ENCODE peak calls at places on chromosomes 1 and 21, in nine cellular contexts. T is MCF 10A, Z is left ventricle myocardium superior, U is left ventricle myocardium inferior, I is GM10248, E is NCI-H1694, P is left lobe of liver, H is uterus, G is GF-D8. A is an unnamed sample.

GRCh38 chr1:246558041-246558440 is 8.0 kb downstream of the TFB2M start:
- DNase-seq in U (no peak), H (no peak), G (no peak), T (no peak), Z (no peak), E (no peak), P (peak; percentile 70), I (no peak), A (no peak)

GRCh38 chr1:84344286-84344685 is 42.8 kb downstream of the SAMD13 start:
- DNase-seq in U (no peak), T (no peak), G (no peak), Z (no peak), E (no peak), H (no peak), I (no peak), P (no peak), A (no peak)

GRCh38 chr1:182968151-182968741 is 15.3 kb upstream of the SHCBP1L start:
- DNase-seq in U (no peak), E (no peak), P (no peak), G (no peak), Z (no peak), I (no peak), T (peak; percentile 27), H (no peak), A (no peak)

GRCh38 chr1:67019600-67020136 is 34.3 kb downstream of the SLC35D1 start:
- DNase-seq in H (no peak), P (no peak), T (no peak), E (no peak), G (no peak), U (no peak), I (no peak), Z (no peak), A (no peak)

GRCh38 chr1:16324456-16324890 is 27.8 kb downstream of the FBXO42 start:
- DNase-seq in G (no peak), U (no peak), T (peak; percentile 84), Z (no peak), E (no peak), P (no peak), H (peak; percentile 28), I (no peak), A (no peak)

GRCh38 chr1:1051127-1051810 is 22.8 kb downstream of the RNF223 start:
- DNase-seq in G (no peak), P (no peak), T (no peak), U (no peak), I (no peak), E (peak; percentile 7), Z (no peak), H (no peak), A (no peak)

GRCh38 chr21:26743524-26743923 is 101.7 kb downstream of the ADAMTS1 start:
- DNase-seq in T (no peak), I (no peak), G (no peak), Z (no peak), P (no peak), U (no peak), H (no peak), E (no peak), A (no peak)

GRCh38 chr1:1605034-1605591 is 5.2 kb upstream of the FNDC10 start:
- DNase-seq in E (no peak), U (no peak), G (no peak), P (no peak), H (no peak), Z (peak; percentile 20), I (no peak), T (no peak), A (no peak)

GRCh38 chr1:23168462-23169218 is at the start of gene LUZP1:
- DNase-seq in U (peak; percentile 90), H (peak; percentile 92), Z (peak; percentile 94), I (peak; percentile 93), E (peak; percentile 61), G (peak; percentile 45), P (peak; percentile 91), T (peak; percentile 90), A (peak; percentile 86)

GRCh38 chr1:108847464-108847863 is 9.4 kb downstream of the AKNAD1 start:
- DNase-seq in T (no peak), Z (no peak), P (no peak), U (no peak), E (no peak), G (no peak), I (no peak), H (no peak), A (no peak)

GRCh38 chr1:29197590-29197924 is 15.9 kb upstream of the SRSF4 start:
- DNase-seq in P (no peak), I (peak; percentile 37), H (no peak), U (no peak), E (peak; percentile 1), G (peak; percentile 16), Z (no peak), T (peak; percentile 66), A (peak; percentile 65)

GRCh38 chr1:18344755-18345154 is 136.0 kb upstream of the KLHDC7A start:
- DNase-seq in P (no peak), I (no peak), T (no peak), E (peak; percentile 55), U (no peak), H (no peak), G (no peak), Z (no peak), A (no peak)

GRCh38 chr21:43777953-43778352 is 1.8 kb upstream of the CSTB start:
- DNase-seq in P (no peak), G (no peak), H (no peak), Z (no peak), U (no peak), T (no peak), E (no peak), I (no peak), A (no peak)

GRCh38 chr1:234214911-234215892 is 158.1 kb upstream of the COA6 start:
- DNase-seq in T (peak; percentile 59), I (no peak), G (no peak), E (no peak), P (no peak), U (no peak), H (no peak), Z (no peak), A (no peak)

GRCh38 chr1:246959944-246960693 is 28.4 kb upstream of the AHCTF1 start:
- DNase-seq in T (no peak), I (peak; percentile 48), G (peak; percentile 93), E (no peak), U (no peak), H (no peak), Z (no peak), P (no peak), A (peak; percentile 74)

GRCh38 chr1:20200966-20201365 is 14.6 kb upstream of the PLA2G2C start:
- DNase-seq in G (no peak), H (no peak), P (no peak), T (no peak), Z (no peak), I (no peak), U (no peak), E (no peak), A (no peak)

GRCh38 chr1:210302501-210302900 is 26.2 kb upstream of the HHAT start:
- DNase-seq in G (no peak), E (no peak), H (no peak), U (peak; percentile 22), T (no peak), I (no peak), Z (peak; percentile 63), P (no peak), A (no peak)

GRCh38 chr21:28410264-28410663 is 582.4 kb downstream of the LTN1 start:
- DNase-seq in G (peak; percentile 46), U (no peak), E (no peak), P (no peak), Z (no peak), T (no peak), I (no peak), H (no peak), A (no peak)

GRCh38 chr1:216005916-216006315 is 417.3 kb downstream of the USH2A start:
- DNase-seq in I (peak; percentile 39), T (peak; percentile 50), H (no peak), P (no peak), G (no peak), Z (no peak), U (no peak), E (no peak), A (no peak)

GRCh38 chr1:110433803-110434202 is 17.1 kb upstream of the PROK1 start:
- DNase-seq in Z (peak; percentile 61), I (no peak), U (peak; percentile 47), E (no peak), T (peak; percentile 86), G (peak; percentile 13), P (peak; percentile 82), H (no peak), A (peak; percentile 47)

GRCh38 chr1:180881806-180882509 is 30.7 kb upstream of the KIAA1614 start:
- DNase-seq in I (peak; percentile 69), P (no peak), G (no peak), U (no peak), T (peak; percentile 60), H (no peak), E (peak; percentile 74), Z (no peak), A (peak; percentile 50)

GRCh38 chr1:15243275-15244043 is 3.6 kb upstream of the FHAD1 start:
- DNase-seq in G (no peak), Z (no peak), I (no peak), H (no peak), T (no peak), U (no peak), E (no peak), P (no peak), A (no peak)

GRCh38 chr1:214379254-214379970 is 98.5 kb downstream of the SMYD2 start:
- DNase-seq in H (no peak), P (no peak), G (no peak), E (no peak), T (no peak), Z (no peak), U (no peak), I (no peak), A (no peak)

GRCh38 chr21:45017376-45017960 is 56.9 kb upstream of the ADARB1 start:
- DNase-seq in E (no peak), H (peak; percentile 13), U (no peak), I (no peak), Z (peak; percentile 9), T (no peak), P (no peak), G (no peak), A (no peak)

GRCh38 chr21:26460621-26461020 is 112.5 kb downstream of the CYYR1 start:
- DNase-seq in G (no peak), T (no peak), H (no peak), P (no peak), E (no peak), U (no peak), I (no peak), Z (no peak), A (no peak)

GRCh38 chr21:36839123-36839522 is 127.3 kb downstream of the HLCS start:
- DNase-seq in P (no peak), T (no peak), G (no peak), E (no peak), U (no peak), Z (no peak), H (no peak), I (no peak), A (peak; percentile 88)